ENCODE peak calls at places on chromosome 10, in eight cellular contexts. G is Panc1; O is tibial nerve; M is CD8-positive, alpha-beta T cell; H is thoracic aorta; L is mammary epithelial cell; R is neural progenitor cell; Y is H9. Q is an unnamed sample. For H3K4me1, the result is how much of the 10 kb centered on the place peaks cover.

GRCh38 chr10:110175406-110175805 is 32.0 kb upstream of the MXI1 start:
- DNase-seq in L (peak), H (no peak), Y (no peak), G (no peak), M (no peak), O (no peak), R (no peak), Q (no peak)

GRCh38 chr10:65033957-65034356 is 1512.8 kb downstream of the REEP3 start:
- DNase-seq in M (no peak), L (no peak), O (no peak), R (no peak), Y (no peak), G (no peak), H (no peak), Q (no peak)

GRCh38 chr10:49620841-49621378 is 7.1 kb downstream of the CHAT start:
- DNase-seq in H (no peak), L (no peak), R (no peak), O (no peak), G (no peak), Y (no peak), M (no peak), Q (no peak)

GRCh38 chr10:72274213-72274729 is 547 bp downstream of the DDIT4 start:
- DNase-seq in H (no peak), Y (no peak), R (no peak), L (no peak), M (no peak), G (no peak), O (no peak), Q (no peak)

GRCh38 chr10:60238408-60239100 is 151.1 kb downstream of the ANK3 start:
- DNase-seq in O (no peak), M (no peak), H (no peak), L (peak), Y (peak), R (peak), G (peak), Q (no peak)

GRCh38 chr10:48605786-48606529 is 1.1 kb upstream of the ARHGAP22 start:
- DNase-seq in R (no peak), G (no peak), L (peak), Y (no peak), O (no peak), H (no peak), M (no peak), Q (no peak)

GRCh38 chr10:4825868-4826787 is at the start of gene AKR1E2:
- DNase-seq in O (peak), M (peak), G (no peak), H (peak), R (peak), Y (peak), L (peak), Q (peak)

GRCh38 chr10:11875499-11876281 is 52.5 kb downstream of the PROSER2 start:
- DNase-seq in L (peak), Y (no peak), O (peak), R (peak), M (no peak), G (peak), H (peak), Q (no peak)

GRCh38 chr10:43035785-43036184 is 41.1 kb upstream of the RET start:
- DNase-seq in M (no peak), R (no peak), O (no peak), L (no peak), G (no peak), Y (no peak), H (no peak), Q (no peak)

GRCh38 chr10:112973046-112973445 is 23.0 kb downstream of the TCF7L2 start:
- DNase-seq in M (no peak), H (no peak), R (no peak), G (no peak), Y (no peak), O (no peak), L (no peak), Q (no peak)

GRCh38 chr10:94293344-94293743 is 69.4 kb downstream of the NOC3L start:
- DNase-seq in H (no peak), Y (no peak), R (no peak), L (no peak), O (peak), G (no peak), M (no peak), Q (no peak)

GRCh38 chr10:59873924-59874323 is 32.4 kb downstream of the CCDC6 start:
- DNase-seq in R (no peak), Y (no peak), M (no peak), H (no peak), G (no peak), L (peak), O (no peak), Q (no peak)

GRCh38 chr10:105354010-105354409 is 712.9 kb downstream of the SORCS3 start:
- DNase-seq in M (no peak), L (no peak), Y (no peak), O (no peak), G (no peak), R (no peak), H (no peak), Q (no peak)

GRCh38 chr10:75352650-75353049 is 48.9 kb downstream of the ZNF503 start:
- DNase-seq in Y (no peak), H (no peak), R (no peak), M (no peak), O (no peak), L (no peak), G (no peak), Q (no peak)

GRCh38 chr10:82071231-82071630 is 196.2 kb downstream of the NRG3 start:
- DNase-seq in M (no peak), O (no peak), G (no peak), L (no peak), H (no peak), Y (no peak), R (no peak), Q (no peak)

GRCh38 chr10:132326925-132327324 is 5.1 kb upstream of the LRRC27 start:
- DNase-seq in M (no peak), R (no peak), L (no peak), H (no peak), Y (no peak), O (no peak), G (no peak), Q (no peak)

GRCh38 chr10:78960316-78960800 is 108.4 kb upstream of the ZMIZ1 start:
- DNase-seq in Y (no peak), M (no peak), R (no peak), H (peak), L (peak), O (peak), G (no peak), Q (peak)

GRCh38 chr10:43355749-43356371 is 15.6 kb upstream of the FXYD4 start:
- DNase-seq in H (no peak), M (no peak), O (no peak), G (peak), L (peak), Y (no peak), R (no peak), Q (no peak)

GRCh38 chr10:14185501-14186045 is 145.2 kb downstream of the FRMD4A start:
- DNase-seq in H (no peak), O (no peak), G (peak), M (no peak), R (peak), L (peak), Y (peak), Q (no peak)

GRCh38 chr10:46283945-46284285 is 2.9 kb upstream of the ANTXRL start:
- DNase-seq in L (no peak), H (no peak), Y (no peak), M (no peak), G (no peak), O (no peak), R (no peak), Q (no peak)

GRCh38 chr10:20858292-20859124 is 38.6 kb downstream of the NEBL start:
- DNase-seq in R (no peak), O (no peak), M (no peak), Y (no peak), L (peak), H (no peak), G (peak), Q (no peak)

GRCh38 chr10:125995726-125996304 is 99.5 kb downstream of the FANK1 start:
- DNase-seq in H (no peak), M (no peak), Y (no peak), O (no peak), R (no peak), G (no peak), L (no peak), Q (no peak)

GRCh38 chr10:65941098-65941655 is 984.7 kb upstream of the LRRTM3 start:
- DNase-seq in Y (no peak), M (no peak), H (no peak), L (no peak), R (no peak), G (no peak), O (no peak), Q (no peak)

GRCh38 chr10:112189465-112189864 is 5.9 kb upstream of the GPAM start:
- DNase-seq in L (no peak), G (no peak), H (no peak), M (no peak), Y (no peak), R (no peak), O (no peak), Q (no peak)

GRCh38 chr10:99941942-99942835 is 67.6 kb downstream of the DNMBP start:
- DNase-seq in O (no peak), M (no peak), Y (no peak), L (no peak), R (no peak), H (no peak), G (no peak), Q (no peak)

GRCh38 chr10:26468291-26468690 is 30.1 kb downstream of the APBB1IP start:
- DNase-seq in Y (no peak), M (no peak), O (no peak), G (no peak), R (no peak), L (no peak), H (no peak), Q (no peak)
- H3K4me1 ChIP-seq in Y (under half), M (half or more), O (under half), G (under half), R (under half), L (under half), H (under half), Q (under half)

GRCh38 chr10:58516118-58516517 is 3.4 kb downstream of the BICC1 start:
- DNase-seq in R (no peak), O (no peak), H (no peak), L (peak), M (no peak), G (no peak), Y (no peak), Q (no peak)
- H3K4me1 ChIP-seq in R (under half), O (under half), H (under half), L (under half), M (under half), G (under half), Y (under half), Q (under half)

GRCh38 chr10:28871677-28872076 is 194.4 kb downstream of the BAMBI start:
- DNase-seq in G (no peak), H (no peak), O (no peak), L (no peak), M (no peak), Y (no peak), R (no peak), Q (no peak)
- H3K4me1 ChIP-seq in G (under half), H (under half), O (under half), L (under half), M (under half), Y (under half), R (under half), Q (under half)

GRCh38 chr10:24341897-24342296 is 133.0 kb downstream of the KIAA1217 start:
- DNase-seq in H (no peak), Y (no peak), R (no peak), O (no peak), G (no peak), M (no peak), L (no peak), Q (no peak)
- H3K4me1 ChIP-seq in H (under half), Y (under half), R (under half), O (under half), G (under half), M (under half), L (under half), Q (under half)

DNA sequence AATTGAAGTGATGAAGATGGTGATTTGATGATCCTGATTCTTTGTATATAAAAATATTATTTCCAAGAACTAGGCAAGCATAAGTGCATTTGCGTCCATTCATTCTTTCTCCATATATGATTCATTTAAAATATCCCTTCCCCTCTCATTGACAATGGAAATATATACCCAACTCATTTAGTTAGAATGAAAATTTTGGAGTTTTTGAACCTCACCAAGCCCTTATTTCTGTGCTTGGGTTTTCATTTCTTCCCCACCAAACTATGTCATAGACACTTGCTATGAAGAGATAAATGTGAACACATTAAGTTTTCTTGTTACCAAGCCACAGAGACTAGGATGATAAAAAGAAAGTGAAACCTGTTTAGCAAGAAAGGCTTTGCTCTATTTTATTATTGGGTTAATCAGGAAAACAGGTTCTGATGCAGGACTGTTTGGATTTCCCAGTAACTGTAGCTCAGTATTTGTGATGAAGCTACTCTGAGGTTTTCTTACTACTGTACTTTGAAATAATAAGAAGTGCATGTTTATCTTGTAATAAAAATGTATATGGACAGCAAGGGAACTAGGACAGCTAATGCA is 68.3 kb downstream of the ITGB1 start:
- DNase-seq in L (no peak), G (no peak), R (no peak), M (no peak), Y (no peak), H (no peak), O (no peak), Q (no peak)
- H3K4me1 ChIP-seq in L (under half), G (under half), R (under half), M (under half), Y (under half), H (under half), O (under half), Q (under half)

GRCh38 chr10:80414126-80414898 is 6.0 kb downstream of the PRXL2A start:
- DNase-seq in O (no peak), Y (no peak), L (no peak), G (no peak), H (no peak), R (no peak), M (no peak), Q (no peak)
- H3K4me1 ChIP-seq in O (under half), Y (under half), L (under half), G (under half), H (under half), R (half or more), M (under half), Q (under half)

GRCh38 chr10:89299031-89299430 is 2.8 kb upstream of the IFIT2 start:
- DNase-seq in G (no peak), H (no peak), M (no peak), R (no peak), L (no peak), O (no peak), Y (no peak), Q (no peak)
- H3K4me1 ChIP-seq in G (under half), H (under half), M (under half), R (under half), L (under half), O (under half), Y (under half), Q (under half)

GRCh38 chr10:130974171-130974570 is 337.4 kb downstream of the TCERG1L start:
- DNase-seq in M (no peak), R (no peak), O (no peak), Y (no peak), H (no peak), L (no peak), G (no peak), Q (no peak)
- H3K4me1 ChIP-seq in M (under half), R (under half), O (under half), Y (under half), H (under half), L (under half), G (under half), Q (under half)

GRCh38 chr10:71004676-71005075 is 116.3 kb upstream of the PCBD1 start:
- DNase-seq in R (no peak), O (no peak), H (no peak), G (no peak), L (no peak), M (no peak), Y (no peak), Q (no peak)
- H3K4me1 ChIP-seq in R (under half), O (under half), H (under half), G (under half), L (under half), M (under half), Y (under half), Q (under half)